ENCODE peak calls at places on chromosome 6, in four cellular contexts. R is RWPE1, M is Daoy, W is endodermal cell. D is an unnamed sample.

GRCh38 chr6:17905611-17906592 is 81.5 kb downstream of the KIF13A start:
- DNase-seq in R (peak), M (no peak), W (no peak), D (no peak)

GRCh38 chr6:154292855-154293519 is 63.6 kb downstream of the IPCEF1 start:
- DNase-seq in R (peak), M (peak), W (no peak), D (no peak)

GRCh38 chr6:111774346-111774703 is 98.9 kb downstream of the FYN start:
- DNase-seq in R (no peak), M (no peak), W (no peak), D (no peak)

GRCh38 chr6:21594427-21595264 is 1.1 kb downstream of the SOX4 start:
- DNase-seq in R (peak), M (peak), W (peak), D (no peak)

GRCh38 chr6:1402369-1402768 is 13.0 kb downstream of the FOXF2 start:
- DNase-seq in R (no peak), M (no peak), W (no peak), D (no peak)

GRCh38 chr6:158008894-158009891 is 27.5 kb downstream of the SYNJ2 start:
- DNase-seq in R (no peak), M (peak), W (no peak), D (no peak)

GRCh38 chr6:169292340-169293124 is 38.9 kb upstream of the THBS2 start:
- DNase-seq in R (peak), M (peak), W (no peak), D (no peak)

GRCh38 chr6:119653329-119653728 is 303.8 kb upstream of the MAN1A1 start:
- DNase-seq in R (no peak), M (no peak), W (no peak), D (no peak)

GRCh38 chr6:148175511-148176188 is 167.0 kb upstream of the SASH1 start:
- DNase-seq in R (no peak), M (no peak), W (no peak), D (no peak)

GRCh38 chr6:101585501-101585900 is 192.0 kb downstream of the GRIK2 start:
- DNase-seq in R (no peak), M (no peak), W (no peak), D (no peak)

D was measured in NCI-H187 treated with DMSO at 0.1 percent for 48 hours.